ENCODE peak calls at places on chromosome 22, in seven cellular contexts. A is K562, J is H1, M is GM12878, X is HCT116, S is SK-N-SH, B is HepG2. Z is an unnamed sample.

GRCh38 chr22:42855211-42855610 is 1.9 kb downstream of the ARFGAP3 start:
- DNase-seq in S (no peak), X (no peak), A (no peak), M (no peak), B (no peak), J (no peak), Z (no peak)

GRCh38 chr22:43298062-43298801 is 44.9 kb downstream of the SCUBE1 start:
- DNase-seq in A (no peak), J (no peak), M (no peak), X (no peak), B (no peak), S (peak; percentile 78), Z (no peak)

GRCh38 chr22:44707752-44708151 is 5.7 kb downstream of the PRR5 start:
- DNase-seq in A (no peak), M (no peak), J (no peak), X (no peak), S (no peak), B (no peak), Z (no peak)

GRCh38 chr22:24977370-24978230 is 25.1 kb downstream of the KIAA1671 start:
- DNase-seq in J (peak; percentile 57), X (no peak), B (no peak), A (no peak), M (no peak), S (no peak), Z (no peak)

GRCh38 chr22:18023509-18024275 is 669 bp downstream of the MICAL3 start:
- DNase-seq in M (no peak), J (peak; percentile 77), X (peak; percentile 65), B (no peak), S (peak; percentile 87), A (peak; percentile 42), Z (peak; percentile 79)

GRCh38 chr22:27669798-27670599 is 131.6 kb downstream of the MN1 start:
- DNase-seq in M (no peak), J (peak; percentile 58), A (no peak), B (peak; percentile 92), S (no peak), X (no peak), Z (no peak)

GRCh38 chr22:34966980-34967379 is 99.0 kb upstream of the ISX start:
- DNase-seq in S (no peak), A (no peak), M (no peak), J (no peak), X (no peak), B (no peak), Z (no peak)

GRCh38 chr22:24325105-24325757 is 54.6 kb downstream of the SPECC1L start:
- DNase-seq in S (peak; percentile 42), B (peak; percentile 49), M (peak; percentile 62), X (no peak), A (peak; percentile 13), J (no peak), Z (peak; percentile 78)

GRCh38 chr22:46453006-46453828 is 84.2 kb downstream of the CELSR1 start:
- DNase-seq in X (no peak), S (no peak), J (no peak), B (peak; percentile 83), A (no peak), M (no peak), Z (no peak)

GRCh38 chr22:46453829-46454220 is 83.6 kb downstream of the CELSR1 start:
- DNase-seq in S (no peak), B (no peak), A (no peak), M (no peak), J (no peak), X (no peak), Z (no peak)

GRCh38 chr22:46451741-46452140 is 85.7 kb downstream of the CELSR1 start:
- DNase-seq in M (no peak), A (no peak), X (no peak), B (no peak), S (no peak), J (no peak), Z (no peak)

GRCh38 chr22:46450931-46451660 is 86.3 kb downstream of the CELSR1 start:
- DNase-seq in A (no peak), J (no peak), M (no peak), B (no peak), S (no peak), X (no peak), Z (peak; percentile 61)

DNA sequence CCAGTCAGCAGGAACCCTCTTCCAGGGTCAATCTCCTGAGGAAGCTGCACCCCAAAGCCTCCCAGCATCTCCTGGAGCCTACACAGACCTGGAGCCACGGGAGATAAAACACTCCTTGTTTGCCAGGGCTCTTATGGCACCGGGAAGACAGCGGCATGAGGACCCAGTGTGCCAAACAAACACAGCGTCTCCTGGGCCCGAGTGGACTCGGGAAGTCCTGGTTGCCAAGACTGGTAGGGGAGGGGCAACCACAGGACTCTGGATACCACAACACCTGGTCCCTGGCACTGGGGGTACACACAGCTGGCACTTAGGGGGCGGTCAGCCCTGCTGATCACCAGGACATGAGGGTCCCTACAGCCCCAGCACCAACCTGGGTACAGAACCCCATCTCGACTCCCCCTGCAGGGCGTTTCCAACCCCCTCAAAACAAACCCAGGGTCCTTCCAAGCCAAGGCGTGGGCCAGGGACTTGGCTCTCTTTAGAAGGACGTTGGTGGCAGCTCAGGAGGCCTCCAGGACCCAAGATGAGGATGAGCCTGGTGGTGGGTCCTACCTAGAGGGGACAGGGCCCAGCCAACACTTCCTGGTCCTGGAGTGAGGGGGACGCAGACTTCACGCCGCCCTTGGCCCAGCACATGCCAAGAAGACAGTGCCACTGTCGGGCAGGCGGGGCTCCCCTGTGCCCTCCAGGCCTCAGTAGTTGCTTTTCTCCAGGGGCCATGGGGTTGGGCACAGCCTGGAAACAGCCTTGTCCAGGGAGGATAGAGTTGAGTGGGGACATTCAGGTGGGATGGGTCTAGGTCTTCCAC is 85.0 kb downstream of the CELSR1 start:
- DNase-seq in B (no peak), M (no peak), S (no peak), J (no peak), A (no peak), X (no peak), Z (no peak)
- TF ChIP-seq JUND in B (no peak), M (no peak), S (no peak), J (no peak), A (no peak), X (no peak), Z (no peak)

DNA sequence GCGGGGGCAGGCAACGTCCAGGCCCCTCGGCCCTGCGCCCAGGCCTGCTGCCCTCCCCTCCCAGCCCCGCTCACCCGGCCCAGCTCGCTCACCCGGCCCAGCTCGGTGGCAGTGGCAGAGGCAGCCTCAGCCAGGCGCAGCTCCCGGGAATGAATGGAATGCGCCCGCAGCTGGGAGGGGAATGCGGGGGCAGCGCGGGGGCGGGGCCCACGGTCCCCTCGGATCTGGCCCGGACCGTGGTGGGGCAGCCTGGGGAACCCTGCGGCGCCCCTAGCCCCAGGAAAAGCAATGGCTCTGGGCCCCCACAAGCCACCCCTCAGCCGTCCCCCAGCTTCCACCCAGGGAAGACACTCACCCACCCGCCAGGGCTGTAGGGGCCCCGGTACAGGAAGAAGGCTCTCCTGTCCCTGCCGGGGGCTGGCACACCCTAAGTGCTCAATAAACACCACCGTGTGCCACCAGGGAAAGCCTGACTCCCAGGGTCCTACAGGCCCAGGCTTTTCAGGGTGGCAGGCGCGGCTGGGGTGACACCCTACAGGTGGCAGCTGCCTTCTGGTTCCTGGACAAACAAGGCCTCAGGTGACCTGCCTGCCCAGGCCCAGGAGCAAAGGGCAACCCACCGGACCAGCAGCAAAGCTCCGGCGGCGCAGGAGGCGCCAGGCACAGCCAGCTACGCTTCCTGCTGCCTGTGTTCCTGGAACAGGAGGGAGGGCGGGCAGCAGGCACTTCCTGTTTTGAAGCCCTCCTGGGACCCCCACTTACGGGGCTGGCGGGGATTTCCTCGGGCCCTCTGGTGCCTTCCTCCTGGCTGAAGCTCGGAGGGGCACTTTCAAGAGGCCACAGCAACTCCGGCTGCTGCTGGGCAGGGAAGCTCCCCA is 13.8 kb downstream of the PLXNB2 start:
- DNase-seq in B (peak; percentile 87), J (peak; percentile 90), A (no peak), M (no peak), S (peak; percentile 60), X (no peak), Z (peak; percentile 91)
- TF ChIP-seq JUND in B (no peak), J (no peak), A (no peak), M (no peak), S (no peak), X (no peak), Z (no peak)

DNA sequence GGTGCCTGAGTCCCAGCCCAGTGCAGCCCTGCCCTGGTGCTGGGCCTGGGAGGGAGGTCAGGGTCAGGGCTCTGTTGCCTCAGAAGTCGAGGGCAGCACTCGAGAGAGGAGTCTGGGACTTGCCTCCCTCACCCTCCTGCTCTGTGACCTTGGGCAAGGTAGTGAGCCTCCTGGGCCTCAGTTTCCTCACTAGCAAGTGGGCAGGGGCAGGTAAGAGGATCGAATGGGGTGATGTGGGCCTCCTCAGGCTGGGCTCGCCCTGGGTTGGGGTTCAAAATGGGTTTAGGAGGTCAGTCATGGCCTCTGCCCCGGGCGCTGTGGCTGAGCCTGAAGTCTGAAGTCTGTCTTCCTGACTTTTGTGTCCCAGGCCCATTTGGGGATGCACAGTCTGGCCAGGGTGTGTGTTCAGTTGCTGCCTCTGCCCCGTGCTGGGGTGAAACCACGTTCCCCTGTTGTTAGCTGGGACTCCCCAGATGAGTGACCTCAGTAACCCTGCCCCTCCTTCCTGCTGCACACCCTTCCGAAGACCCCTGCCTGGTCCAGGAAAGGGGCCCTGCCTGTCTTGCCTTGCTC is 40.9 kb upstream of the CELSR1 start:
- DNase-seq in S (no peak), M (no peak), A (no peak), J (no peak), B (no peak), X (no peak), Z (no peak)
- TF ChIP-seq JUND in S (no peak), M (no peak), A (no peak), J (no peak), B (no peak), X (no peak), Z (no peak)

GRCh38 chr22:20604776-20605221 is 97.4 kb downstream of the MED15 start:
- DNase-seq in J (no peak), M (no peak), X (no peak), A (peak; percentile 86), B (peak; percentile 63), S (peak; percentile 19), Z (no peak)

GRCh38 chr22:20606784-20607128 is 99.3 kb downstream of the MED15 start:
- DNase-seq in M (no peak), X (no peak), S (no peak), B (no peak), A (no peak), J (no peak), Z (no peak)

GRCh38 chr22:20607157-20607907 is 99.9 kb downstream of the MED15 start:
- DNase-seq in M (no peak), J (peak; percentile 58), B (no peak), X (no peak), A (no peak), S (peak; percentile 55), Z (no peak)

GRCh38 chr22:20605328-20605727 is 97.9 kb downstream of the MED15 start:
- DNase-seq in S (no peak), X (no peak), M (no peak), J (no peak), A (no peak), B (no peak), Z (no peak)

DNA sequence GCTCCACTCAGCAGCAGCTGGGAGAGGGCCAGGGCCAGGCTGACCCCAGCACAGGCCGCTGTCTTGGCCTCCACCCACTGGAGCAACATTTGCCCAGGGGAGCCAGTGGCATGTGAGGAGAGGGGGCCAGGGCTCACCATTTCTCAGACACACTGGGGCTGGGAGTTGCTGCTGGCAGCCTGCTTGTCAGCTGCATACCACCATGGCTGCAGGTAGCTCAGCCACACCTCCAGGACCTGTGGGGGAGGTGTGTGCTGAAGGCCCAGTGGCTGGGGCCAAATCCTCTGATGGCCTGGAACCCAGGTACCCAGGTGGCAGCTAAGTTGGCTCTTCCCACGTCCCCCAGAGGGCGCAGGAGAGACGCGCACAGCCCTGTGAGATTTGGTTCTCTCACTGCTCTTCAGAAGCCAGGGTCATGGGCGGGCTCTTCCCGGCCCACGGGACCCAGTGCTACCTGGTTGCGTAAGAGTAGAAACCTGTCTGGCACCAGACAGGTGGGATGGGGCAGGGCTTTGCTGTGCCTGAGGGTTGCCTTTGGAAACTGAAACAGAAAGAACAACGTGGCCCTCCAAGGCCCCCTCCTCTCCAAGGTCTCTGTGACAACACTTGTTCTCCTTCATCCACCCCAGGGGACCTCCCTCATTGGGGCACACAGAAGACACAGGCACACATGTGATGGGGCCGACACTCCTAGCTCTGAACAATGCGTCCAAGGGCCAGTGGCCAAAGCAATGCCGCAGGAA is 98.8 kb downstream of the MED15 start:
- DNase-seq in A (peak; percentile 92), S (peak; percentile 64), B (peak; percentile 78), X (peak; percentile 83), M (no peak), J (peak; percentile 83), Z (peak; percentile 95)
- TF ChIP-seq JUND in A (peak; percentile 72), S (no peak), B (no peak), X (no peak), M (no peak), J (no peak), Z (no peak)